ENCODE peak calls at places on chromosomes 4 and X, in six cellular contexts. T, I, F, X, M and C are unnamed samples.

GRCh38 chr4:94451051-94451404 is 714 bp upstream of the PDLIM5 start:
- DNase-seq in T (no peak), I (no peak), F (no peak), X (no peak), M (no peak), C (no peak)

GRCh38 chr4:136864580-136865185 is 667.6 kb downstream of the PCDH18 start:
- DNase-seq in T (no peak), I (peak), F (no peak), X (peak), M (no peak), C (no peak)

GRCh38 chr4:79201976-79202375 is 123.9 kb downstream of the NAA11 start:
- DNase-seq in T (no peak), I (no peak), F (no peak), X (no peak), M (no peak), C (no peak)

GRCh38 chr4:14176613-14177012 is 549.1 kb upstream of the BOD1L1 start:
- DNase-seq in T (no peak), I (no peak), F (no peak), X (no peak), M (no peak), C (no peak)

GRCh38 chr4:99998062-99998880 is 48.2 kb upstream of the H2AZ1 start:
- DNase-seq in T (no peak), I (peak), F (no peak), X (peak), M (no peak), C (no peak)

GRCh38 chr4:105542032-105542431 is 10.4 kb upstream of the ARHGEF38 start:
- DNase-seq in T (no peak), I (no peak), F (no peak), X (no peak), M (no peak), C (no peak)

GRCh38 chrX:12901486-12901885 is 4.9 kb upstream of the TLR8 start:
- DNase-seq in T (peak), I (peak), F (peak), X (peak), M (peak), C (peak)

GRCh38 chr4:152408514-152409327 is 127.2 kb downstream of the FBXW7 start:
- DNase-seq in T (no peak), I (peak), F (no peak), X (peak), M (no peak), C (no peak)

GRCh38 chr4:58981828-58982227 is 1871.6 kb upstream of the IGFBP7 start:
- DNase-seq in T (no peak), I (no peak), F (no peak), X (no peak), M (no peak), C (no peak)

GRCh38 chr4:71231073-71231752 is 107.6 kb upstream of the SLC4A4 start:
- DNase-seq in T (no peak), I (no peak), F (no peak), X (peak), M (peak), C (no peak)

GRCh38 chr4:73011629-73011985 is 57.9 kb downstream of the COX18 start:
- DNase-seq in T (no peak), I (no peak), F (no peak), X (no peak), M (peak), C (no peak)

GRCh38 chrX:7068939-7069367 is 78.6 kb upstream of the STS start:
- DNase-seq in T (no peak), I (no peak), F (no peak), X (peak), M (no peak), C (no peak)

GRCh38 chrX:150212672-150213480 is 150.2 kb upstream of the MAMLD1 start:
- DNase-seq in T (no peak), I (no peak), F (no peak), X (no peak), M (no peak), C (no peak)

GRCh38 chr4:69881173-69881773 is 21.3 kb upstream of the SULT1E1 start:
- DNase-seq in T (peak), I (peak), F (no peak), X (peak), M (no peak), C (no peak)

GRCh38 chr4:173934201-173934600 is 349.3 kb downstream of the FBXO8 start:
- DNase-seq in T (no peak), I (no peak), F (no peak), X (peak), M (no peak), C (no peak)

GRCh38 chrX:45668686-45669443 is 468.2 kb upstream of the DIPK2B start:
- DNase-seq in T (no peak), I (peak), F (no peak), X (peak), M (no peak), C (no peak)

GRCh38 chr4:2545321-2546013 is 9.0 kb downstream of the FAM193A start:
- DNase-seq in T (no peak), I (peak), F (no peak), X (no peak), M (peak), C (no peak)

GRCh38 chr4:39331191-39331590 is 35.0 kb downstream of the RFC1 start:
- DNase-seq in T (no peak), I (no peak), F (no peak), X (no peak), M (no peak), C (no peak)

GRCh38 chr4:113031212-113031611 is 18.2 kb upstream of the ANK2 start:
- DNase-seq in T (no peak), I (no peak), F (no peak), X (no peak), M (no peak), C (no peak)

GRCh38 chrX:6826856-6827255 is 291.9 kb upstream of the VCX3A start:
- DNase-seq in T (no peak), I (no peak), F (no peak), X (no peak), M (no peak), C (no peak)

GRCh38 chrX:40460926-40461325 is 119.8 kb upstream of the ATP6AP2 start:
- DNase-seq in T (no peak), I (no peak), F (no peak), X (no peak), M (no peak), C (no peak)

GRCh38 chr4:72951147-72951546 is 118.4 kb downstream of the COX18 start:
- DNase-seq in T (no peak), I (peak), F (no peak), X (no peak), M (no peak), C (no peak)

GRCh38 chr4:94828882-94829281 is 71.1 kb downstream of the BMPR1B start:
- DNase-seq in T (no peak), I (no peak), F (no peak), X (no peak), M (no peak), C (no peak)

GRCh38 chr4:39237179-39237578 is 54.9 kb downstream of the WDR19 start:
- DNase-seq in T (no peak), I (no peak), F (no peak), X (peak), M (no peak), C (no peak)

GRCh38 chr4:6972911-6973310 is 63.3 kb downstream of the TBC1D14 start:
- DNase-seq in T (no peak), I (no peak), F (no peak), X (no peak), M (no peak), C (no peak)

GRCh38 chrX:148555101-148555500 is 54.7 kb downstream of the AFF2 start:
- DNase-seq in T (no peak), I (no peak), F (no peak), X (no peak), M (no peak), C (no peak)

GRCh38 chrX:53071604-53072417 is 10.4 kb upstream of the TSPYL2 start:
- DNase-seq in T (no peak), I (peak), F (no peak), X (peak), M (no peak), C (peak)

GRCh38 chrX:47244676-47245075 is 11.9 kb downstream of the USP11 start:
- DNase-seq in T (no peak), I (no peak), F (no peak), X (no peak), M (no peak), C (no peak)

GRCh38 chrX:154056739-154057367 is 37.2 kb upstream of the IRAK1 start:
- DNase-seq in T (no peak), I (no peak), F (no peak), X (no peak), M (no peak), C (no peak)

GRCh38 chrX:65677954-65678469 is 10.6 kb downstream of the MSN start:
- DNase-seq in T (no peak), I (peak), F (no peak), X (peak), M (no peak), C (no peak)

GRCh38 chrX:151396042-151396826 is 772 bp upstream of the VMA21 start:
- DNase-seq in T (no peak), I (peak), F (no peak), X (peak), M (no peak), C (no peak)

GRCh38 chr4:27678027-27678426 is 817.4 kb downstream of the STIM2 start:
- DNase-seq in T (no peak), I (no peak), F (no peak), X (no peak), M (no peak), C (no peak)

GRCh38 chrX:45850197-45850774 is 649.6 kb upstream of the DIPK2B start:
- DNase-seq in T (no peak), I (peak), F (no peak), X (peak), M (no peak), C (no peak)

GRCh38 chr4:166724369-166724768 is 509.9 kb downstream of the SPOCK3 start:
- DNase-seq in T (no peak), I (peak), F (no peak), X (no peak), M (no peak), C (no peak)

GRCh38 chr4:104022871-104023270 is 303.1 kb upstream of the TACR3 start:
- DNase-seq in T (no peak), I (no peak), F (no peak), X (no peak), M (no peak), C (no peak)

GRCh38 chrX:77603635-77604336 is 156.6 kb downstream of the FGF16 start:
- DNase-seq in T (no peak), I (no peak), F (no peak), X (no peak), M (no peak), C (no peak)

GRCh38 chr4:91448668-91449330 is 855.0 kb upstream of the GRID2 start:
- DNase-seq in T (no peak), I (peak), F (no peak), X (peak), M (no peak), C (no peak)

GRCh38 chr4:38717604-38718003 is 53.6 kb downstream of the KLF3 start:
- DNase-seq in T (no peak), I (no peak), F (no peak), X (no peak), M (no peak), C (no peak)